ENCODE peak calls at places on chromosomes 6 and 20, in five cellular contexts. W is ovary, R is IMR-90, Y is HCT116, V is breast epithelium. J is an unnamed sample. For H3K4me1, the result is how much of the 10 kb centered on the place peaks cover.

GRCh38 chr20:32918751-32919150 is 60.0 kb downstream of the EFCAB8 start:
- DNase-seq in W (no peak), R (no peak), Y (no peak), V (no peak), J (no peak)

GRCh38 chr6:98836025-98836961 is 1.9 kb downstream of the POU3F2 start:
- DNase-seq in W (no peak), R (no peak), Y (no peak), V (no peak), J (no peak)

GRCh38 chr20:11902264-11902663 is 15.4 kb upstream of the BTBD3 start:
- DNase-seq in W (no peak), R (peak), Y (no peak), V (no peak), J (no peak)

GRCh38 chr20:20710847-20711315 is 1.6 kb downstream of the RALGAPA2 start:
- DNase-seq in W (no peak), R (no peak), Y (no peak), V (peak), J (no peak)

GRCh38 chr6:30494275-30494990 is 5.1 kb downstream of the HLA-E start:
- DNase-seq in W (no peak), R (no peak), Y (no peak), V (no peak), J (no peak)

GRCh38 chr6:44472250-44472945 is 84.9 kb downstream of the CDC5L start:
- DNase-seq in W (no peak), R (no peak), Y (no peak), V (no peak), J (no peak)

GRCh38 chr6:24537771-24538385 is 43.1 kb downstream of the ALDH5A1 start:
- DNase-seq in W (no peak), R (peak), Y (no peak), V (no peak), J (no peak)

GRCh38 chr6:154356118-154356517 is 485 bp downstream of the IPCEF1 start:
- DNase-seq in W (no peak), R (no peak), Y (no peak), V (no peak), J (no peak)

GRCh38 chr6:158022749-158023596 is 41.3 kb downstream of the SYNJ2 start:
- DNase-seq in W (no peak), R (no peak), Y (no peak), V (no peak), J (no peak)

GRCh38 chr6:40692311-40692710 is 105.1 kb upstream of the LRFN2 start:
- DNase-seq in W (no peak), R (no peak), Y (no peak), V (no peak), J (no peak)

DNA sequence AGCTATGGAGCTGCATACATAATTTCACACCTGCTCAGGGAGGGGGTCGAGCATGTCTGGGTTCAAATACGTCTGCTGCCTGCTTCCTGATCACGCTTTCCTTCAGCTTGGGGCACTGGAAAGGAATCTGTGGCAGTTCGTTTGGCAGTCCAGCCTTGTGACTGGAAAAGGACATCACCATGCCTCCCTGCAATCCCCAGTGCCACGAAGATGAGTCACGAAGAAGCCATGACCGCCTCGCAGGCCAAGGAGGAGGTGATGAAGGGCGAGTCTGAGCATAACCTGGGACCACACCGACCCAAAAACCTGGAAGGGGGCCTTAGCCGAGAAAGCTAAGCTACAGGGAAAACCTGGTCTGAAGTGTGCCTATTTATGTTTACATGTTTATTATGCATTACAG is 13.1 kb downstream of the JAG1 start:
- DNase-seq in W (no peak), R (no peak), Y (no peak), V (no peak), J (peak)
- H3K4me1 ChIP-seq in W (under half), R (under half), Y (under half), V (under half), J (under half)

DNA sequence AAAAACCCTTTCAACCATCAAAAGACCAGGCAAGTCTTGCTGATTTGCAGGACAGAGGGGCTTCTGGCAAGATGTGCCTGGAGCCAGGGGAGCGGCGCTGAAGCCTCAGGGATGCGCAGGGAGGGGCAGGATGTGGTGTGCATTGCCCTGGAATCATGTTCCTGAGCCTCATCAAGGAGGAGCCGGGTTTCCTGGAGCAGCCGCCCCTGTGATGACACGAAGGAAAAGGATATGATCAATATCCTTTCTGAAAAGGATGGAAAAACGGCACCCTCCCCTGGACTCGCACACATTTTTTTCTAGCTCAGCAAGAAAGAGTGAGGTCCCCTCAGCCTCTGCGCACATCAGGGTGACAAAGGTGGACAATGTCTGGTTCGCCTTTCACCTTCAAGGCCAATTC is 173.1 kb upstream of the SSTR4 start:
- DNase-seq in W (peak), R (no peak), Y (no peak), V (no peak), J (peak)
- TF ChIP-seq POLR2A in W (no peak), R (no peak), Y (no peak), V (no peak), J (no peak)

GRCh38 chr20:18645196-18645745 is 57.4 kb downstream of the DTD1 start:
- DNase-seq in W (no peak), R (no peak), Y (no peak), V (no peak), J (no peak)

GRCh38 chr20:18650224-18650623 is 62.4 kb downstream of the DTD1 start:
- DNase-seq in W (no peak), R (no peak), Y (no peak), V (no peak), J (no peak)

GRCh38 chr20:18647777-18648176 is 59.9 kb downstream of the DTD1 start:
- DNase-seq in W (no peak), R (no peak), Y (no peak), V (no peak), J (no peak)

DNA sequence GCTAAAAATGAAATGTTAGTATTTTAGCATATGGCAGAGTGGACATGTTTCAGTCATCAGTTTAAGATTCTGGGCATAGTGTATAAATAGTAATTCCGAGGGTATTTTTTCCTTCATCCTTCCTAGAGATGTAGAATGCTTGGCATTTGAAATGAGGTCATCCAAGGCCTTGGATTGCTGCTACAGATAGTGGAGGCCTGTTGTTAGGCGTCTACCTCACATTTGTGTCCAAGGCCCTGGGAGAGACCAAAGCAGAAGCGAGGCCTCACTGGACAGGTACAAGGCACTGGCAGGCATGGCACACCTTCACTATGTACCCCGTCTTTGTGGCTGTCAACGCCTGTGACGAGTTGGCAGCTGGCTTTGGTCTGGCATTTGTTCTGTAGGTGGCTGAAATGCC is 58.0 kb downstream of the DTD1 start:
- DNase-seq in W (no peak), R (peak), Y (no peak), V (no peak), J (no peak)
- H3K4me1 ChIP-seq in W (under half), R (under half), Y (under half), V (under half), J (under half)

DNA sequence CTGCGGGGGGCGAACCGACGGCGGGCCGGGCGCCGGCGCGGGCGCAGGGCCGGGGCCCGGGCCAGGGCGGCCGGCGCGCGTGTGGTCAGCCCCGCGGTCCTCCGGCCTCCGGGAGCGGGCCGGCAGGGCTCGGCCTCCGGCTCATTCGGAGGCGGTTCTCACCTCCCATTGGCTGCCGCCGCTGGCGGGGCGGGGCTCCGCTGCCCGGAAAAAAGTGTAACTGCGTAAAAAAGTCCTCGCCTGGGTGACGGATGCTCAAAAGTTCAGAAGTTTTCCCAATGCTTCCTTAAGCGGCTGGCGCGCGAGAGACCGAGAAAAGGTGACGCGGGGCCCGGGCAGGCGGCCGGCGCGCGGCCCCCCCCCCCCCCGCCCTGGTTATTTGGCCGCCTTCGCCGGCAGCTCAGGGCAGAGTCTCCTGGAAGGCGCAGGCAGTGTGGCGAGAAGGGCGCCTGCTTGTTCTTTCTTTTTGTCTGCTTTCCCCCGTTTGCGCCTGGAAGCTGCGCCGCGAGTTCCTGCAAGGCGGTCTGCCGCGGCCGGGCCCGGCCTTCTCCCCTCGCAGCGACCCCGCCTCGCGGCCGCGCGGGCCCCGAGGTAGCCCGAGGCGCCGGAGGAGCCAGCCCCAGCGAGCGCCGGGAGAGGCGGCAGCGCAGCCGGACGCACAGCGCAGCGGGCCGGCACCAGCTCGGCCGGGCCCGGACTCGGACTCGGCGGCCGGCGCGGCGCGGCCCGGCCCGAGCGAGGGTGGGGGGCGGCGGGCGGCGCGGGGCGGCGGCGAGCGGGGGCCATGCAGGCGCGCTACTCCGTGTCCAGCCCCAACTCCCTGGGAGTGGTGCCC is at the start of gene FOXC1:
- DNase-seq in W (peak), R (peak), Y (peak), V (peak), J (peak)
- TF ChIP-seq POLR2A in W (no peak), R (peak), Y (peak), V (no peak), J (peak)

DNA sequence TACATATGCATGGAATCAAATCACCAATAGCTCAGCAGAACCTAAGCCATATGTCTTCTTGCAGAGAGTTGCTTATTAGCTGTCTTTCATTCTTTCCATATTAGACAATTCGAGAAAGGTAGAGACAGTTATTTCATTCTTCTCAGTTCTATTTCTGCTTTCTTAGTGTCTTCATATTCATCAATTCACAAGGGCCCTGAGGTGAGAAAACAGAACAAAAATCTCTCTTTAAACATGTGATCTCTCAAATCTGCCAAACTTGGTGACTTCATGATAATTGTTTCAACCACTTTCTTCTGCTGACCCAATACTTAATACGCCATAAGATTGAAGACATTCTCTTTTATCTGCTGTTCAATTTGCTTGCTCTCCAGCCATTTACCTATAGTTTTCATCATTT is 229.7 kb upstream of the MARCKS start:
- DNase-seq in W (no peak), R (no peak), Y (no peak), V (no peak), J (no peak)
- H3K4me1 ChIP-seq in W (under half), R (under half), Y (under half), V (under half), J (under half)

J was measured in uterus.